ENCODE peak calls at places on chromosome 4, in seven cellular contexts. One of them, this sample, is unnamed. For H3K27me3 and H3K36me3, the result is how much of the 10 kb centered on the place peaks cover.

GRCh38 chr4:165288639-165289428 is 38.6 kb upstream of the MSMO1 start:
- DNase-seq in iPS DF 6.9: no peak
- DNase-seq in K562: no peak
- DNase-seq in effector memory CD4-positive, alpha-beta T cell: no peak
- DNase-seq in heart right ventricle: no peak
- DNase-seq in psoas muscle: no peak
- DNase-seq in CD8-positive, alpha-beta T cell: no peak
- DNase-seq in this sample: peak

GRCh38 chr4:70197842-70198241 is 2.3 kb downstream of the ODAM start:
- DNase-seq in iPS DF 6.9: no peak
- DNase-seq in K562: no peak
- DNase-seq in effector memory CD4-positive, alpha-beta T cell: no peak
- DNase-seq in heart right ventricle: no peak
- DNase-seq in psoas muscle: no peak
- DNase-seq in CD8-positive, alpha-beta T cell: no peak
- DNase-seq in this sample: peak

GRCh38 chr4:125316391-125316780 is 1.6 kb downstream of the FAT4 start:
- DNase-seq in iPS DF 6.9: no peak
- DNase-seq in K562: no peak
- DNase-seq in effector memory CD4-positive, alpha-beta T cell: no peak
- DNase-seq in heart right ventricle: peak
- DNase-seq in psoas muscle: peak
- DNase-seq in CD8-positive, alpha-beta T cell: no peak
- DNase-seq in this sample: no peak

GRCh38 chr4:18039113-18039512 is 17.6 kb upstream of the LCORL start:
- DNase-seq in iPS DF 6.9: no peak
- DNase-seq in K562: no peak
- DNase-seq in effector memory CD4-positive, alpha-beta T cell: no peak
- DNase-seq in heart right ventricle: no peak
- DNase-seq in psoas muscle: no peak
- DNase-seq in CD8-positive, alpha-beta T cell: no peak
- DNase-seq in this sample: no peak

GRCh38 chr4:183362916-183363542 is 40.8 kb upstream of the CLDN24 start:
- DNase-seq in iPS DF 6.9: no peak
- DNase-seq in K562: no peak
- DNase-seq in effector memory CD4-positive, alpha-beta T cell: no peak
- DNase-seq in heart right ventricle: no peak
- DNase-seq in psoas muscle: no peak
- DNase-seq in CD8-positive, alpha-beta T cell: no peak
- DNase-seq in this sample: no peak

GRCh38 chr4:141706445-141706844 is 70.1 kb downstream of the IL15 start:
- DNase-seq in iPS DF 6.9: no peak
- DNase-seq in K562: no peak
- DNase-seq in effector memory CD4-positive, alpha-beta T cell: no peak
- DNase-seq in heart right ventricle: no peak
- DNase-seq in psoas muscle: no peak
- DNase-seq in CD8-positive, alpha-beta T cell: no peak
- DNase-seq in this sample: no peak

GRCh38 chr4:87108142-87108546 is 112.3 kb downstream of the KLHL8 start:
- DNase-seq in iPS DF 6.9: no peak
- DNase-seq in K562: no peak
- DNase-seq in effector memory CD4-positive, alpha-beta T cell: no peak
- DNase-seq in heart right ventricle: peak
- DNase-seq in psoas muscle: peak
- DNase-seq in CD8-positive, alpha-beta T cell: no peak
- DNase-seq in this sample: peak

GRCh38 chr4:85650908-85651307 is 176.0 kb downstream of the ARHGAP24 start:
- DNase-seq in iPS DF 6.9: no peak
- DNase-seq in K562: no peak
- DNase-seq in effector memory CD4-positive, alpha-beta T cell: no peak
- DNase-seq in heart right ventricle: no peak
- DNase-seq in psoas muscle: no peak
- DNase-seq in CD8-positive, alpha-beta T cell: no peak
- DNase-seq in this sample: no peak

GRCh38 chr4:1072830-1073446 is 40.4 kb downstream of the RNF212 start:
- DNase-seq in iPS DF 6.9: no peak
- DNase-seq in K562: peak
- DNase-seq in effector memory CD4-positive, alpha-beta T cell: peak
- DNase-seq in heart right ventricle: peak
- DNase-seq in psoas muscle: no peak
- DNase-seq in CD8-positive, alpha-beta T cell: peak
- DNase-seq in this sample: peak

GRCh38 chr4:93825551-93826216 is 2.9 kb upstream of the ATOH1 start:
- DNase-seq in iPS DF 6.9: no peak
- DNase-seq in K562: no peak
- DNase-seq in effector memory CD4-positive, alpha-beta T cell: no peak
- DNase-seq in heart right ventricle: no peak
- DNase-seq in psoas muscle: no peak
- DNase-seq in CD8-positive, alpha-beta T cell: no peak
- DNase-seq in this sample: no peak

GRCh38 chr4:139337612-139338011 is 35.3 kb upstream of the NDUFC1 start:
- DNase-seq in iPS DF 6.9: no peak
- DNase-seq in K562: no peak
- DNase-seq in effector memory CD4-positive, alpha-beta T cell: no peak
- DNase-seq in heart right ventricle: no peak
- DNase-seq in psoas muscle: no peak
- DNase-seq in CD8-positive, alpha-beta T cell: no peak
- DNase-seq in this sample: no peak

DNA sequence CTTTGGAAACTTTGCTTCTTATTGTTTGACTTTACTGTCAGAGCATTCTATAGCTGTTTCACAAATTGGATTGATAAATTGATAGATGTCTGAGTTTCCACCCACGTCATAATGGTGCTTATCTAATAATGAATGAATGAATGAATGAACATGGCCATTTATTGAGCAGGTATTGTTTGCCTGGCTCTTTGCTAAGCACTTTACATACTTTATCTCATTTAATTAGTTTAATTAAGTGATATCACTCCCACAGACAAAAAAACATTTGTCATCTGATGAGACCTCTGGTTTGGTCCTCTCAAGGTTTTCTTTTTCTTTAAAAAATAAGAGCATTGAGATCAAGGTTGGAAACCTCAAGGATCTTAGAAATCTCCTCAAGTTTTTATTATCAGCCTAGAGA is 2.8 kb downstream of the FRAS1 start:
- DNase-seq in iPS DF 6.9: no peak
- DNase-seq in K562: no peak
- DNase-seq in effector memory CD4-positive, alpha-beta T cell: no peak
- DNase-seq in heart right ventricle: no peak
- DNase-seq in psoas muscle: no peak
- DNase-seq in CD8-positive, alpha-beta T cell: no peak
- DNase-seq in this sample: no peak
- H3K4me3 ChIP-seq in iPS DF 6.9: peak
- H3K4me3 ChIP-seq in K562: no peak
- H3K4me3 ChIP-seq in effector memory CD4-positive, alpha-beta T cell: no peak
- H3K4me3 ChIP-seq in heart right ventricle: no peak
- H3K4me3 ChIP-seq in psoas muscle: no peak
- H3K4me3 ChIP-seq in CD8-positive, alpha-beta T cell: no peak
- H3K4me3 ChIP-seq in this sample: no peak

GRCh38 chr4:25075129-25075528 is 44.4 kb upstream of the LGI2 start:
- DNase-seq in iPS DF 6.9: no peak
- DNase-seq in K562: no peak
- DNase-seq in effector memory CD4-positive, alpha-beta T cell: no peak
- DNase-seq in heart right ventricle: no peak
- DNase-seq in psoas muscle: no peak
- DNase-seq in CD8-positive, alpha-beta T cell: no peak
- DNase-seq in this sample: no peak

GRCh38 chr4:25068386-25068785 is 37.6 kb upstream of the LGI2 start:
- DNase-seq in iPS DF 6.9: no peak
- DNase-seq in K562: no peak
- DNase-seq in effector memory CD4-positive, alpha-beta T cell: no peak
- DNase-seq in heart right ventricle: no peak
- DNase-seq in psoas muscle: no peak
- DNase-seq in CD8-positive, alpha-beta T cell: no peak
- DNase-seq in this sample: no peak

GRCh38 chr4:25065901-25066610 is 35.3 kb upstream of the LGI2 start:
- DNase-seq in iPS DF 6.9: no peak
- DNase-seq in K562: no peak
- DNase-seq in effector memory CD4-positive, alpha-beta T cell: no peak
- DNase-seq in heart right ventricle: no peak
- DNase-seq in psoas muscle: no peak
- DNase-seq in CD8-positive, alpha-beta T cell: no peak
- DNase-seq in this sample: no peak

GRCh38 chr4:25069014-25069413 is 38.3 kb upstream of the LGI2 start:
- DNase-seq in iPS DF 6.9: no peak
- DNase-seq in K562: no peak
- DNase-seq in effector memory CD4-positive, alpha-beta T cell: no peak
- DNase-seq in heart right ventricle: no peak
- DNase-seq in psoas muscle: no peak
- DNase-seq in CD8-positive, alpha-beta T cell: no peak
- DNase-seq in this sample: no peak

GRCh38 chr4:25070512-25070911 is 39.8 kb upstream of the LGI2 start:
- DNase-seq in iPS DF 6.9: no peak
- DNase-seq in K562: no peak
- DNase-seq in effector memory CD4-positive, alpha-beta T cell: no peak
- DNase-seq in heart right ventricle: no peak
- DNase-seq in psoas muscle: no peak
- DNase-seq in CD8-positive, alpha-beta T cell: no peak
- DNase-seq in this sample: no peak
- H3K27me3 ChIP-seq in iPS DF 6.9: under half
- H3K27me3 ChIP-seq in K562: under half
- H3K27me3 ChIP-seq in effector memory CD4-positive, alpha-beta T cell: under half
- H3K27me3 ChIP-seq in heart right ventricle: under half
- H3K27me3 ChIP-seq in psoas muscle: under half
- H3K27me3 ChIP-seq in CD8-positive, alpha-beta T cell: under half
- H3K27me3 ChIP-seq in this sample: under half

DNA sequence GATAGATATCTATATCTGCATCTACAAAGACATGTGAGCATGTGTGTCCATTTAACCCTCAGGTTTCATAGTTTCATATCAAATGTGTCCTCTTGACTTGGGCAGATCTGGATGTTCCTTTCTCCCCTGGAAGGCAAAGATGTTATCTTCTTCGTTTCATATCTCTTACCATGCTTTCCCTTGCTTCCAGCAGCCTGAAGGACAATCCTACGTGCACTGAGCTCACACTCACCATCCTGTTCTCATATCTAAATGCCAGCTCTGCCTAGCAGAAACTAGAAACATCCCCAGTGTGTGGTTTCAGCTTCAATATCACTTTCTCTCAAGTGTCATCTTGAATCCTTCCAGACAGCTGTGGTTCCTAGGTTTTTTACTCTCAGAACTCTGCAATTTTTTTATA is 66.2 kb downstream of the ZAR1 start:
- DNase-seq in iPS DF 6.9: no peak
- DNase-seq in K562: no peak
- DNase-seq in effector memory CD4-positive, alpha-beta T cell: no peak
- DNase-seq in heart right ventricle: no peak
- DNase-seq in psoas muscle: no peak
- DNase-seq in CD8-positive, alpha-beta T cell: no peak
- DNase-seq in this sample: no peak
- H3K36me3 ChIP-seq in iPS DF 6.9: under half
- H3K36me3 ChIP-seq in K562: under half
- H3K36me3 ChIP-seq in effector memory CD4-positive, alpha-beta T cell: half or more
- H3K36me3 ChIP-seq in heart right ventricle: under half
- H3K36me3 ChIP-seq in psoas muscle: under half
- H3K36me3 ChIP-seq in CD8-positive, alpha-beta T cell: under half
- H3K36me3 ChIP-seq in this sample: under half

DNA sequence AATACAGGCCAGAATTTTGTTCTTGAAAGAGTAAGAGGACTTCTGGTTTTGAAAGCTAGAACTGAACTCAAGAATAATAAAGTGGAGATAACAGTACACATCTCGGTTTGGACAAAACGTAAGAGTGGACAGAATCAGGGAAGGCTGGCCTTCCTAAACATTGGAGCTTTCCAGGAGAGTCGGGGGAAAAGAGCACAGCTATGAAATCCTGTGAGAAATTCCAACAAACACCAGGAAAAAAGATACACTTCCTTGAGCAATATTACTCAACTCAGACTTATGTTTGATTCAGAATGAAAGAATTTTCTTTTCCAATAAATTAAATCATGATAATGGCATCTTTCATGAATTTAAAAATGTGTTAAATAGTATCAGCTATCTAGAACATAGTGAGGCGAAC is 1.1 kb downstream of the CTSO start:
- DNase-seq in iPS DF 6.9: no peak
- DNase-seq in K562: no peak
- DNase-seq in effector memory CD4-positive, alpha-beta T cell: no peak
- DNase-seq in heart right ventricle: no peak
- DNase-seq in psoas muscle: no peak
- DNase-seq in CD8-positive, alpha-beta T cell: no peak
- DNase-seq in this sample: no peak
- H3K4me3 ChIP-seq in iPS DF 6.9: no peak
- H3K4me3 ChIP-seq in K562: no peak
- H3K4me3 ChIP-seq in effector memory CD4-positive, alpha-beta T cell: no peak
- H3K4me3 ChIP-seq in heart right ventricle: peak
- H3K4me3 ChIP-seq in psoas muscle: peak
- H3K4me3 ChIP-seq in CD8-positive, alpha-beta T cell: no peak
- H3K4me3 ChIP-seq in this sample: peak

GRCh38 chr4:6241062-6241845 is 28.4 kb upstream of the WFS1 start:
- DNase-seq in iPS DF 6.9: no peak
- DNase-seq in K562: no peak
- DNase-seq in effector memory CD4-positive, alpha-beta T cell: no peak
- DNase-seq in heart right ventricle: no peak
- DNase-seq in psoas muscle: peak
- DNase-seq in CD8-positive, alpha-beta T cell: no peak
- DNase-seq in this sample: no peak

GRCh38 chr4:6239968-6240367 is 29.7 kb upstream of the WFS1 start:
- DNase-seq in iPS DF 6.9: no peak
- DNase-seq in K562: no peak
- DNase-seq in effector memory CD4-positive, alpha-beta T cell: no peak
- DNase-seq in heart right ventricle: no peak
- DNase-seq in psoas muscle: peak
- DNase-seq in CD8-positive, alpha-beta T cell: no peak
- DNase-seq in this sample: no peak

GRCh38 chr4:6245246-6246169 is 24.1 kb upstream of the WFS1 start:
- DNase-seq in iPS DF 6.9: no peak
- DNase-seq in K562: no peak
- DNase-seq in effector memory CD4-positive, alpha-beta T cell: no peak
- DNase-seq in heart right ventricle: no peak
- DNase-seq in psoas muscle: peak
- DNase-seq in CD8-positive, alpha-beta T cell: no peak
- DNase-seq in this sample: no peak

GRCh38 chr4:6239486-6239885 is 30.2 kb upstream of the WFS1 start:
- DNase-seq in iPS DF 6.9: no peak
- DNase-seq in K562: no peak
- DNase-seq in effector memory CD4-positive, alpha-beta T cell: no peak
- DNase-seq in heart right ventricle: no peak
- DNase-seq in psoas muscle: peak
- DNase-seq in CD8-positive, alpha-beta T cell: no peak
- DNase-seq in this sample: no peak

GRCh38 chr4:6242271-6243029 is 27.2 kb upstream of the WFS1 start:
- DNase-seq in iPS DF 6.9: no peak
- DNase-seq in K562: no peak
- DNase-seq in effector memory CD4-positive, alpha-beta T cell: no peak
- DNase-seq in heart right ventricle: no peak
- DNase-seq in psoas muscle: peak
- DNase-seq in CD8-positive, alpha-beta T cell: no peak
- DNase-seq in this sample: no peak
- H3K27me3 ChIP-seq in iPS DF 6.9: under half
- H3K27me3 ChIP-seq in K562: under half
- H3K27me3 ChIP-seq in effector memory CD4-positive, alpha-beta T cell: under half
- H3K27me3 ChIP-seq in heart right ventricle: under half
- H3K27me3 ChIP-seq in psoas muscle: under half
- H3K27me3 ChIP-seq in CD8-positive, alpha-beta T cell: under half
- H3K27me3 ChIP-seq in this sample: under half

This sample was measured in small intestine.